ENCODE peak calls at places on chromosomes 13 and 19, in eight cellular contexts. L is A549, J is heart left ventricle, H is H54, P is NB4, D is uterus, G is prostate gland, F is transverse colon. T is an unnamed sample.

GRCh38 chr19:2922987-2923386 is 21.8 kb downstream of the ZNF77 start:
- DNase-seq in L (no peak), J (no peak), H (no peak), P (no peak), D (no peak), G (peak), F (no peak), T (no peak)

GRCh38 chr13:99657848-99658265 is 156.6 kb downstream of the TM9SF2 start:
- DNase-seq in L (peak), J (no peak), H (peak), P (no peak), D (peak), G (no peak), F (no peak), T (peak)

GRCh38 chr19:38686530-38686888 is 39.1 kb downstream of the ACTN4 start:
- DNase-seq in L (no peak), J (no peak), H (no peak), P (no peak), D (no peak), G (no peak), F (peak), T (no peak)

GRCh38 chr19:11633223-11633622 is 35.9 kb downstream of the ZNF627 start:
- DNase-seq in L (no peak), J (no peak), H (no peak), P (no peak), D (no peak), G (no peak), F (no peak), T (no peak)

GRCh38 chr13:51761638-51762350 is 42.2 kb downstream of the DHRS12 start:
- DNase-seq in L (no peak), J (no peak), H (no peak), P (no peak), D (no peak), G (no peak), F (no peak), T (no peak)

GRCh38 chr13:72565893-72566292 is 161.5 kb downstream of the MZT1 start:
- DNase-seq in L (peak), J (no peak), H (no peak), P (peak), D (no peak), G (no peak), F (no peak), T (no peak)

GRCh38 chr19:18304496-18305312 is 18.2 kb downstream of the LSM4 start:
- DNase-seq in L (peak), J (peak), H (peak), P (peak), D (peak), G (no peak), F (peak), T (peak)

GRCh38 chr19:35852029-35852780 is at the start of gene NPHS1:
- DNase-seq in L (no peak), J (no peak), H (no peak), P (no peak), D (no peak), G (no peak), F (no peak), T (no peak)

GRCh38 chr19:17549088-17549740 is 6.2 kb upstream of the COLGALT1 start:
- DNase-seq in L (peak), J (no peak), H (no peak), P (no peak), D (no peak), G (no peak), F (no peak), T (no peak)

GRCh38 chr19:29676586-29676985 is 11.3 kb downstream of the PLEKHF1 start:
- DNase-seq in L (no peak), J (no peak), H (no peak), P (no peak), D (no peak), G (no peak), F (no peak), T (peak)

GRCh38 chr13:23510544-23510916 is 59.7 kb upstream of the TNFRSF19 start:
- DNase-seq in L (no peak), J (no peak), H (no peak), P (no peak), D (no peak), G (no peak), F (no peak), T (no peak)

GRCh38 chr19:52957591-52957990 is 5.1 kb downstream of the ZNF816 start:
- DNase-seq in L (no peak), J (no peak), H (no peak), P (no peak), D (no peak), G (no peak), F (no peak), T (no peak)

GRCh38 chr19:52959613-52960295 is 2.9 kb downstream of the ZNF816 start:
- DNase-seq in L (no peak), J (no peak), H (no peak), P (no peak), D (no peak), G (no peak), F (no peak), T (no peak)

GRCh38 chr19:52961981-52962380 is 700 bp downstream of the ZNF816 start:
- DNase-seq in L (no peak), J (no peak), H (no peak), P (peak), D (no peak), G (no peak), F (no peak), T (no peak)

GRCh38 chr19:52963229-52963760 is 614 bp upstream of the ZNF816 start:
- DNase-seq in L (no peak), J (no peak), H (peak), P (no peak), D (peak), G (peak), F (peak), T (no peak)

DNA sequence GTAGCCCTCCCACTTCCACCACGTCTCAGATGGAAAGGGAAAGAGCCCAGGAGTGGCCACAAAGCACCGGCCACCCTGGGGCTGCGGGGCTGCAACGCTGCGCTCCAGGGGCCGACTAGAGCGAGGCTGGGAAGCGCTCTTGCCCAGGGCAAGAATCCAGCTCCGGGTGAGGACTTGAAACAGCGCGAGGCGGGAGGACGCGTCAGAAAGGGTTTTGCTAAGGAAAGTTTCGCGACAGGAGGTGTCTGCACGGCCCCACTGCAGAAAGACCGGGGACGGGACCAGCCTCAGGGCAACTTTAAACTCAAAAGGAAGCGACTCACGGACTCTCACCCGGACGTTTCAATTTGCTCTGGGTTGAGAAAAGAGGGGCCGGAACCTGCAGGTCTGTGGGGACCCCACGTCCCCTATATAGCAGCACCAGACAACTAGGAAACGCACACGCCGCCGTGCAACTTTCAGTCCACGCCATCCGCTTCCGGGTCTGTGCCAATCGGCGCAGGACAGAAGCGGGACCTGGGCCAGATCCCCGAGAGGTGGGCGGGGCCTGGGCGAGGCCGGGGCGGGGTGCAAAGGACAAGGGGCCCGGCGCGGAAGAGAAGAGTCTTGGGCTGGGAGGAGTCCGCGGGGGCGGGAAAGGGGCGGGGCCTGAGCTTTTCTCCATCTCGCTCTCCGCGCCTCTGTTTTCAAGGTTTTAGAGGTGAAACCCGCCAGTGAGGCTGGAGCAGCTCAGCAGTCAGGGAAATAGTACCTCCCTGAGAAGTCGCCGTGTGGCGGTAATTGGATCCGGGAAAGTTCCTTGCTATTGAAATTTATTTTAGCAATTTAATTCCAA is at the start of gene ZNF816:
- DNase-seq in L (peak), J (peak), H (peak), P (peak), D (peak), G (peak), F (peak), T (peak)
- TF ChIP-seq POLR2A in L (no peak), J (peak), H (peak), P (peak), D (peak), G (peak), F (peak), T (peak)

GRCh38 chr19:40499320-40499719 is 32.5 kb downstream of the SPTBN4 start:
- DNase-seq in L (no peak), J (no peak), H (no peak), P (no peak), D (no peak), G (no peak), F (no peak), T (no peak)
- TF ChIP-seq POLR2A in L (no peak), J (no peak), H (no peak), P (no peak), D (no peak), G (no peak), F (no peak), T (no peak)

GRCh38 chr19:55384576-55385235 is 614 bp upstream of the TMEM238 start:
- DNase-seq in L (no peak), J (no peak), H (no peak), P (peak), D (peak), G (no peak), F (peak), T (no peak)

GRCh38 chr19:55382522-55383054 is 1.5 kb downstream of the TMEM238 start:
- DNase-seq in L (no peak), J (no peak), H (no peak), P (no peak), D (no peak), G (no peak), F (no peak), T (no peak)

GRCh38 chr19:55383279-55383788 is 758 bp downstream of the TMEM238 start:
- DNase-seq in L (no peak), J (no peak), H (no peak), P (no peak), D (no peak), G (no peak), F (peak), T (no peak)

GRCh38 chr19:55385236-55385748 is 440 bp upstream of the RPL28 start:
- DNase-seq in L (peak), J (peak), H (peak), P (peak), D (peak), G (peak), F (peak), T (peak)

DNA sequence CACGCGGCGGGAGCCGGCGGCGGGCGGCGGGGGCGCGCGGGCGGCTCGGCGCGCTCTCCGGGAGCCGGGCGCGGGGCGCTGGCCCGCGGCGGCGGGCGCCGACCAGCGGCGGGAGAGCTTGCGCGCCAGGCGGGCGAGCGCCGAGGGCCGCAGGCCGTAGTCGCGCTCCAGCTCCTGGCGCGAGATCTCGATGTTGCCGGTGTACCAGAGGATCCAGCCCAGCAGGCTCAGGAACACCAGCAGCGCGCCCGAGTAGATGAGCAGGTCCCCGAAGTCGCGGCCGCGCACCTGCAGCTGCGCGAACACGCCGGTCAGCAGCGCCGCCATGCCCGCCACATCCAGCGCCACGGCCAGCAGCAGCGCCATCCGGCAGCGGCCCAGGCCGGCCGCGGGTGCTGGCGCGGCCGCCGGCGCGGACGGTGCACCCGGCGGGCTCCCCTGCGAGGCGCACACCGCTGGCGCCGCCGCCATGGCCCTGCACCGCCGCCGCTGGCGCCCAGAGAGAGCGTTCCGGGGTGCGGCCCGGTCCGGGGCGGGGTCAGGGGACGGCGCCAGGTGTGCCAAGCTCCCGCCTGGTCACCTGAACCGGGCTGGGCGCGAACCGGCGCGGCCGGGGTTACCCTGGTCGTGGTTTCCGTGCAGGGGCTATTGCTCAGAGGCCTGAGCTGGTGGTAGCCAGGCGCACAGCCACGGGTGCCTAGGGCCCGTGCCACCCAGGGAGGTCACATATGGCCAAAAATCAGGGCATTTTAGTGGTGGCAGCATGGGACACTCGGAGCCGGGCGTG is at the start of gene TMEM238:
- DNase-seq in L (peak), J (peak), H (no peak), P (peak), D (peak), G (peak), F (peak), T (peak)
- TF ChIP-seq POLR2A in L (peak), J (no peak), H (no peak), P (no peak), D (no peak), G (peak), F (peak), T (no peak)

GRCh38 chr19:16197622-16198362 is at the start of gene AP1M1:
- DNase-seq in L (peak), J (peak), H (peak), P (peak), D (peak), G (peak), F (peak), T (peak)
- TF ChIP-seq POLR2A in L (peak), J (peak), H (peak), P (peak), D (no peak), G (peak), F (peak), T (no peak)

GRCh38 chr13:94549241-94550029 is 46.5 kb downstream of the TGDS start:
- DNase-seq in L (peak), J (peak), H (peak), P (peak), D (peak), G (peak), F (peak), T (peak)
- TF ChIP-seq POLR2A in L (peak), J (no peak), H (peak), P (peak), D (peak), G (no peak), F (peak), T (no peak)

DNA sequence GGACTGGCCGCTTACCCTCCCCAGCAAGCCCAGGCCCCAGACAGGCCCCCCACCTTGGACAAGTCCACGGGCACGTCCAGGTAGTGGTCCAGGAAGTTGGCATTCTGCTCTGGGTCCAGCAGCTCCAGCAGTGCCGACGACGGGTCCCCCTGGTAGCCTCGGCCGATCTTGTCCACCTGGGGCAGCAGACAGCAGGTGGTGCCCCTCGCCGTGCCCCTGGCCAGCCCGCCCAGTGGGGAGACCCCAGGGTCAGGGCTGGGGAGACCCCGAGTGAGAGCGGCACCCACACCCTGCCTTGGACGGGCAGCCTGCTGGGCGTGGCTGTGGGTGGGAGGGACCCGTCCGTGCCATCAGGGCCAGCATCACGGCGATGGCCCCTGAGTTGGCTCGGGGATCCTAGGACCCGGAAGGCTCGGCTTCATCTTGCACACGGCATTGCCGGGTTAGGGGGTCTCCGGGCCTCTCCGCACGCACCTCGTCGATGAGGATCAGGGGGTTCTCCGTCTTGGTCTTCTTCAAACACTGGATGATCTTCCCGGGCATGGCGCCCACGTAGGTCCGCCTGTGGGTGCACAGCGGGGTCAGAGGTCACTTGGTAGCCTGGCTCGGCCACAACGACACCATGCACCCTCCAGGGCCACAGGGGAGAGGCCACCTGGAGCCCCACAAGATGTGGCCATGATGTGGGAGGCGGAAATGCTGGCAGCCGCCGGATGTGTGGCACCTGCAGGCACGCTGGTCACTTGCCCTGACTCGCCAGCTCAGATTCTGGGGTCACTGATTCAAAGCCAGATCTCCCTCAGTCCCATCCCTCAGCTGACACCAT is 6.3 kb downstream of the RPL36 start:
- DNase-seq in L (no peak), J (peak), H (no peak), P (no peak), D (no peak), G (no peak), F (no peak), T (no peak)
- TF ChIP-seq POLR2A in L (no peak), J (no peak), H (no peak), P (peak), D (no peak), G (no peak), F (no peak), T (no peak)

GRCh38 chr19:15374796-15375440 is 4.7 kb downstream of the AKAP8 start:
- DNase-seq in L (no peak), J (peak), H (no peak), P (no peak), D (peak), G (no peak), F (no peak), T (no peak)
- TF ChIP-seq POLR2A in L (no peak), J (no peak), H (no peak), P (no peak), D (no peak), G (no peak), F (no peak), T (no peak)

GRCh38 chr19:34404109-34404909 is at the start of gene PDCD2L:
- DNase-seq in L (peak), J (peak), H (peak), P (peak), D (peak), G (peak), F (peak), T (peak)
- TF ChIP-seq POLR2A in L (peak), J (peak), H (peak), P (peak), D (no peak), G (no peak), F (peak), T (no peak)

GRCh38 chr19:23391239-23391638 is 4.0 kb downstream of the ZNF91 start:
- DNase-seq in L (no peak), J (no peak), H (no peak), P (no peak), D (no peak), G (no peak), F (no peak), T (no peak)

GRCh38 chr19:23392706-23393105 is 2.6 kb downstream of the ZNF91 start:
- DNase-seq in L (no peak), J (no peak), H (no peak), P (peak), D (no peak), G (no peak), F (no peak), T (no peak)

GRCh38 chr19:23393121-23393520 is 2.1 kb downstream of the ZNF91 start:
- DNase-seq in L (no peak), J (no peak), H (no peak), P (no peak), D (no peak), G (no peak), F (no peak), T (no peak)

GRCh38 chr19:23399443-23399842 is 4.2 kb upstream of the ZNF91 start:
- DNase-seq in L (no peak), J (no peak), H (no peak), P (no peak), D (no peak), G (no peak), F (no peak), T (no peak)

GRCh38 chr19:23395041-23395721 is at the start of gene ZNF91:
- DNase-seq in L (peak), J (peak), H (peak), P (peak), D (peak), G (peak), F (peak), T (peak)
- TF ChIP-seq POLR2A in L (no peak), J (peak), H (peak), P (peak), D (peak), G (peak), F (peak), T (no peak)

GRCh38 chr19:50657672-50658437 is 8.6 kb downstream of the C19orf81 start:
- DNase-seq in L (peak), J (peak), H (peak), P (peak), D (peak), G (peak), F (peak), T (peak)

GRCh38 chr19:50659318-50660082 is 10.3 kb downstream of the C19orf81 start:
- DNase-seq in L (no peak), J (no peak), H (no peak), P (no peak), D (no peak), G (no peak), F (no peak), T (no peak)

GRCh38 chr19:50660083-50660366 is 10.8 kb downstream of the C19orf81 start:
- DNase-seq in L (no peak), J (no peak), H (no peak), P (no peak), D (no peak), G (no peak), F (no peak), T (no peak)

GRCh38 chr19:50657222-50657669 is 8.0 kb downstream of the C19orf81 start:
- DNase-seq in L (no peak), J (no peak), H (no peak), P (no peak), D (no peak), G (no peak), F (no peak), T (no peak)

GRCh38 chr19:50658438-50659317 is 9.4 kb downstream of the C19orf81 start:
- DNase-seq in L (peak), J (peak), H (peak), P (peak), D (peak), G (peak), F (peak), T (peak)
- TF ChIP-seq POLR2A in L (peak), J (peak), H (peak), P (peak), D (peak), G (peak), F (no peak), T (no peak)

T was measured in stomach.